ENCODE peak calls at places on chromosomes 4 and X, in nine cellular contexts. One of them, this sample, is unnamed.

GRCh38 chrX:132948648-132949260 is 9.7 kb downstream of the HS6ST2 start:
- DNase-seq in AG04450: no peak
- DNase-seq in kidney: no peak
- DNase-seq in upper lobe of right lung: no peak
- DNase-seq in mammary epithelial cell: no peak
- DNase-seq in lung: no peak
- DNase-seq in PC-3: peak; percentile 60
- DNase-seq in right atrium auricular region: no peak
- DNase-seq in esophagus squamous epithelium: no peak
- DNase-seq in this sample: no peak

GRCh38 chr4:78784255-78784654 is 8.1 kb downstream of the BMP2K start:
- DNase-seq in mammary epithelial cell: peak; percentile 66
- DNase-seq in esophagus squamous epithelium: no peak
- DNase-seq in kidney: no peak
- DNase-seq in right atrium auricular region: no peak
- DNase-seq in PC-3: no peak
- DNase-seq in lung: no peak
- DNase-seq in upper lobe of right lung: no peak
- DNase-seq in AG04450: peak; percentile 65
- DNase-seq in this sample: no peak

GRCh38 chr4:143336828-143337599 is at the start of gene GAB1:
- DNase-seq in right atrium auricular region: peak; percentile 78
- DNase-seq in upper lobe of right lung: peak; percentile 90
- DNase-seq in AG04450: no peak
- DNase-seq in PC-3: peak; percentile 76
- DNase-seq in mammary epithelial cell: peak; percentile 82
- DNase-seq in esophagus squamous epithelium: no peak
- DNase-seq in kidney: peak; percentile 93
- DNase-seq in lung: peak; percentile 37
- DNase-seq in this sample: peak; percentile 46

GRCh38 chrX:130165181-130165702 is 399 bp downstream of the AIFM1 start:
- DNase-seq in AG04450: no peak
- DNase-seq in PC-3: no peak
- DNase-seq in lung: no peak
- DNase-seq in esophagus squamous epithelium: no peak
- DNase-seq in mammary epithelial cell: no peak
- DNase-seq in kidney: no peak
- DNase-seq in right atrium auricular region: peak; percentile 67
- DNase-seq in upper lobe of right lung: no peak
- DNase-seq in this sample: no peak

GRCh38 chr4:95304898-95305297 is 243.9 kb downstream of the UNC5C start:
- DNase-seq in kidney: no peak
- DNase-seq in mammary epithelial cell: peak; percentile 89
- DNase-seq in AG04450: no peak
- DNase-seq in right atrium auricular region: no peak
- DNase-seq in PC-3: peak; percentile 94
- DNase-seq in upper lobe of right lung: no peak
- DNase-seq in lung: peak; percentile 30
- DNase-seq in esophagus squamous epithelium: no peak
- DNase-seq in this sample: no peak

GRCh38 chr4:176814770-176815169 is 22.0 kb upstream of the VEGFC start:
- DNase-seq in AG04450: no peak
- DNase-seq in upper lobe of right lung: no peak
- DNase-seq in mammary epithelial cell: no peak
- DNase-seq in PC-3: no peak
- DNase-seq in esophagus squamous epithelium: no peak
- DNase-seq in lung: no peak
- DNase-seq in right atrium auricular region: no peak
- DNase-seq in kidney: no peak
- DNase-seq in this sample: no peak

GRCh38 chrX:140918398-140919043 is 83.9 kb upstream of the SPANXB1 start:
- DNase-seq in PC-3: peak; percentile 70
- DNase-seq in kidney: no peak
- DNase-seq in right atrium auricular region: no peak
- DNase-seq in lung: peak; percentile 37
- DNase-seq in mammary epithelial cell: peak; percentile 49
- DNase-seq in esophagus squamous epithelium: no peak
- DNase-seq in AG04450: peak; percentile 8
- DNase-seq in upper lobe of right lung: no peak
- DNase-seq in this sample: no peak

GRCh38 chr4:15779336-15779735 is 1.2 kb downstream of the CD38 start:
- DNase-seq in lung: peak; percentile 67
- DNase-seq in upper lobe of right lung: peak; percentile 70
- DNase-seq in kidney: no peak
- DNase-seq in PC-3: peak; percentile 52
- DNase-seq in esophagus squamous epithelium: no peak
- DNase-seq in AG04450: no peak
- DNase-seq in right atrium auricular region: peak; percentile 89
- DNase-seq in mammary epithelial cell: peak; percentile 62
- DNase-seq in this sample: no peak

GRCh38 chrX:97045470-97045869 is 161.8 kb downstream of the RPA4 start:
- DNase-seq in mammary epithelial cell: no peak
- DNase-seq in upper lobe of right lung: no peak
- DNase-seq in AG04450: no peak
- DNase-seq in lung: no peak
- DNase-seq in kidney: no peak
- DNase-seq in esophagus squamous epithelium: no peak
- DNase-seq in PC-3: no peak
- DNase-seq in right atrium auricular region: no peak
- DNase-seq in this sample: no peak

DNA sequence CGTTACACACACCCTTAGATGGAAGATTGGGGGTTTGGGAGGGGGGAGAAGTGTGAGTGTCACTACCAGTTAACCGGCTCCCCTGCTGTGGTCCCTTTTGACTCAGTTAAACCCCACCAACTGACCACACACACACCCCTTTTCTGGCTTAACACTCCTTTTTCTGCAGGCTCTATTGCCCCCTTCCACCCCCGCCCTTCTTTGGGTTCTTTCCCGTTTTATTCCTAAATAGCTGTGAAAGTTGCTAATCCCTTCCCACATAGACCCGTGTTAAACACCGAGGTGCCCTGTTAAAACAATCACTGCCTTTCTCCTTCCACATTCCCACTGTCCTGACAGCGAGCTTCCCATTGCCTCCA is 3.7 kb upstream of the NR3C2 start:
- DNase-seq in kidney: no peak
- DNase-seq in PC-3: no peak
- DNase-seq in mammary epithelial cell: no peak
- DNase-seq in right atrium auricular region: no peak
- DNase-seq in esophagus squamous epithelium: no peak
- DNase-seq in lung: no peak
- DNase-seq in AG04450: no peak
- DNase-seq in upper lobe of right lung: no peak
- DNase-seq in this sample: no peak
- H3K27ac ChIP-seq in kidney: peak overlapping the region; percentile 81
- H3K27ac ChIP-seq in PC-3: no peak overlapping the region
- H3K27ac ChIP-seq in mammary epithelial cell: no peak overlapping the region
- H3K27ac ChIP-seq in right atrium auricular region: peak overlapping the region; percentile 97
- H3K27ac ChIP-seq in esophagus squamous epithelium: peak overlapping the region; percentile 90
- H3K27ac ChIP-seq in lung: peak overlapping the region; percentile 51
- H3K27ac ChIP-seq in AG04450: no peak overlapping the region
- H3K27ac ChIP-seq in upper lobe of right lung: peak overlapping the region; percentile 97
- H3K27ac ChIP-seq in this sample: peak overlapping the region; percentile 95

DNA sequence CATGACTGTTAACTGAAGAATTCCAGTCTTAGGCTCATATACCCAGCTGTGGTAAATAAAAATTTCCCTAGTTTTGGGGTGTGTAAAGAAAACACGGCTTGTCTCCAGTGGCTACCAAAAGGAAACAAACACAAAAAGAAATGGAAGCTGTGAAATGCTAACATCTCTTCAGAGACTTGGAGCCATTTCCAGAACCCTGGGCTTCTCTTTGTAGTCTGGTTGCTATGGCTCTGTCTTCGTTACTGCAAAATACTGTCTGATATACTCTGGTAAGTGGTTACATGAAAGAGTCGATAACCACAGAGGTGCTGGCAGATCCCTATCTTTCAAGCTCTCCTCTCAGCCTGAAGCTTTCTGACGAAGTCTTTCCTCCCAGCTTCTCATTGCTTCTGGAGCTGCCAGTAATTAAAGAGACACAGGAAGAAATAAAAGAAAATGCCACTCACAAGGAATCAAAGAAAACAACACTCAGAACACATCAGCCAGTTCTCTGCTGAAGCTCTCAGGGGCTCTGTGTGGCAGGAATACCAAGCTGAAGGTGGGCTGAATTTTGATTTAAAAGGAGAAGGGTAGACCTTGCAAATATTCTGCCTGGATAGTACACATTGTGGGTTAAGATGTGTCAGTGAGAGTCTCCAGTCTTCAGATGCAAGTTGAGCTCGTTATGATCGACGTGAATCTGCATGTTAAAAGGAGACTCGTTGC is 107.5 kb upstream of the FAM9C start:
- DNase-seq in lung: no peak
- DNase-seq in upper lobe of right lung: no peak
- DNase-seq in kidney: no peak
- DNase-seq in right atrium auricular region: no peak
- DNase-seq in mammary epithelial cell: no peak
- DNase-seq in AG04450: no peak
- DNase-seq in PC-3: no peak
- DNase-seq in esophagus squamous epithelium: no peak
- DNase-seq in this sample: no peak
- H3K4me3 ChIP-seq in lung: no peak overlapping the region
- H3K4me3 ChIP-seq in upper lobe of right lung: no peak overlapping the region
- H3K4me3 ChIP-seq in kidney: no peak overlapping the region
- H3K4me3 ChIP-seq in right atrium auricular region: no peak overlapping the region
- H3K4me3 ChIP-seq in mammary epithelial cell: no peak overlapping the region
- H3K4me3 ChIP-seq in AG04450: no peak overlapping the region
- H3K4me3 ChIP-seq in PC-3: no peak overlapping the region
- H3K4me3 ChIP-seq in esophagus squamous epithelium: no peak overlapping the region
- H3K4me3 ChIP-seq in this sample: peak overlapping the region; percentile 20

GRCh38 chrX:10577863-10578262 is 42.5 kb downstream of the MID1 start:
- DNase-seq in esophagus squamous epithelium: no peak
- DNase-seq in mammary epithelial cell: no peak
- DNase-seq in PC-3: no peak
- DNase-seq in upper lobe of right lung: no peak
- DNase-seq in lung: no peak
- DNase-seq in AG04450: no peak
- DNase-seq in right atrium auricular region: no peak
- DNase-seq in kidney: no peak
- DNase-seq in this sample: no peak

GRCh38 chrX:10579018-10579752 is 41.2 kb downstream of the MID1 start:
- DNase-seq in kidney: no peak
- DNase-seq in AG04450: peak; percentile 24
- DNase-seq in PC-3: peak; percentile 78
- DNase-seq in upper lobe of right lung: no peak
- DNase-seq in mammary epithelial cell: peak; percentile 69
- DNase-seq in right atrium auricular region: no peak
- DNase-seq in esophagus squamous epithelium: no peak
- DNase-seq in lung: no peak
- DNase-seq in this sample: no peak

GRCh38 chrX:10576777-10577444 is 43.5 kb downstream of the MID1 start:
- DNase-seq in esophagus squamous epithelium: no peak
- DNase-seq in PC-3: no peak
- DNase-seq in lung: no peak
- DNase-seq in right atrium auricular region: no peak
- DNase-seq in kidney: no peak
- DNase-seq in AG04450: no peak
- DNase-seq in mammary epithelial cell: no peak
- DNase-seq in upper lobe of right lung: no peak
- DNase-seq in this sample: no peak

GRCh38 chrX:10582215-10582733 is 38.1 kb downstream of the MID1 start:
- DNase-seq in right atrium auricular region: no peak
- DNase-seq in lung: no peak
- DNase-seq in kidney: no peak
- DNase-seq in AG04450: no peak
- DNase-seq in upper lobe of right lung: no peak
- DNase-seq in mammary epithelial cell: no peak
- DNase-seq in PC-3: peak; percentile 31
- DNase-seq in esophagus squamous epithelium: no peak
- DNase-seq in this sample: no peak

GRCh38 chrX:10579753-10580060 is 40.7 kb downstream of the MID1 start:
- DNase-seq in esophagus squamous epithelium: no peak
- DNase-seq in right atrium auricular region: no peak
- DNase-seq in kidney: no peak
- DNase-seq in mammary epithelial cell: no peak
- DNase-seq in lung: no peak
- DNase-seq in AG04450: no peak
- DNase-seq in PC-3: no peak
- DNase-seq in upper lobe of right lung: no peak
- DNase-seq in this sample: no peak
- TF ChIP-seq CTCF in esophagus squamous epithelium: no peak
- TF ChIP-seq CTCF in right atrium auricular region: no peak
- TF ChIP-seq CTCF in kidney: no peak
- TF ChIP-seq CTCF in mammary epithelial cell: no peak
- TF ChIP-seq CTCF in lung: no peak
- TF ChIP-seq CTCF in AG04450: no peak
- TF ChIP-seq CTCF in PC-3: no peak
- TF ChIP-seq CTCF in upper lobe of right lung: no peak
- TF ChIP-seq CTCF in this sample: no peak

GRCh38 chrX:82041034-82041433 is 839.1 kb downstream of the SH3BGRL start:
- DNase-seq in right atrium auricular region: no peak
- DNase-seq in upper lobe of right lung: no peak
- DNase-seq in esophagus squamous epithelium: no peak
- DNase-seq in kidney: no peak
- DNase-seq in mammary epithelial cell: no peak
- DNase-seq in AG04450: no peak
- DNase-seq in lung: no peak
- DNase-seq in PC-3: no peak
- DNase-seq in this sample: no peak
- H3K27ac ChIP-seq in right atrium auricular region: no peak overlapping the region
- H3K27ac ChIP-seq in upper lobe of right lung: no peak overlapping the region
- H3K27ac ChIP-seq in esophagus squamous epithelium: no peak overlapping the region
- H3K27ac ChIP-seq in kidney: no peak overlapping the region
- H3K27ac ChIP-seq in mammary epithelial cell: no peak overlapping the region
- H3K27ac ChIP-seq in AG04450: no peak overlapping the region
- H3K27ac ChIP-seq in lung: no peak overlapping the region
- H3K27ac ChIP-seq in PC-3: no peak overlapping the region
- H3K27ac ChIP-seq in this sample: no peak overlapping the region

DNA sequence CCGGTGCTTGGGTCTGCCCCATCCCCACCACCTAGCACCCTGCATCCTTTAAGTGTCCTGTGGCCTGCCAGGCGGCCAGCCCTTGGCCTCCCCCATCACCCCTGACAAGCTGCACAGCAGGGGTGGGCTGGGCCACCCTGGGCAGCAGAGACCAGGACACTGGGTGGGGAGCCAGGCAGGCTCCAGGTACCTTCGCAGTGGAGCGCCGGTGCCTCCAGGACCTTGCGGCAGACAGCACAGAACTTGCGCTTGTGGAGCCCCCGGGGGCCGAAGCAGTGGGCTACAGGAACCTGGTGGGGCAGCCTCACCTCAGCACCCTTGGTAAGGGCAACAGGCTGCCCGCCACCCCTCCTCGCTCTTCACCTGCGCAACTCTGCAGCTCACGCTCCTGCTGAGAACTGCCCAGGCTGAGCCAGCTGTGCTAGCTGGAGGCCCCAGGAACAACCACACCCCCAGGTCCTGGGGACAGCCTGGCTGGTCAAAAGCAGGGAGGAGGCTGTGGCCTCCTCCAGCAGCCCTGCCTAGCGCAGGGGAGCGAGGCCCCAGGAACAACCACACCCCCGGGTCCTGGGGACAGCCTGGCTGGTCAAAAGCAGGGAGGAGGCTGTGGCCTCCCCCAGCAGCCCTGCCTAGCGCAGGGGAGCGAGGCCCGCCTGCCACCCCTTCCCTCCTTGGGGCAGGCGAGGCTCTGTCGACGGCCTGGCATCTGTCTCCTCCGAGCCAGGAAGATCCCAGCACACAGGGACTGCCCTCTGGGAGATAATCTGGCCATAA is 4.6 kb downstream of the DGKQ start:
- DNase-seq in right atrium auricular region: no peak
- DNase-seq in AG04450: no peak
- DNase-seq in esophagus squamous epithelium: no peak
- DNase-seq in PC-3: no peak
- DNase-seq in mammary epithelial cell: no peak
- DNase-seq in upper lobe of right lung: no peak
- DNase-seq in kidney: peak; percentile 72
- DNase-seq in lung: no peak
- DNase-seq in this sample: no peak
- H3K4me3 ChIP-seq in right atrium auricular region: no peak overlapping the region
- H3K4me3 ChIP-seq in AG04450: no peak overlapping the region
- H3K4me3 ChIP-seq in esophagus squamous epithelium: no peak overlapping the region
- H3K4me3 ChIP-seq in PC-3: no peak overlapping the region
- H3K4me3 ChIP-seq in mammary epithelial cell: no peak overlapping the region
- H3K4me3 ChIP-seq in upper lobe of right lung: no peak overlapping the region
- H3K4me3 ChIP-seq in kidney: no peak overlapping the region
- H3K4me3 ChIP-seq in lung: no peak overlapping the region
- H3K4me3 ChIP-seq in this sample: no peak overlapping the region